ENCODE peak calls at places on chromosomes 6 and 20, in six cellular contexts. J is stromal cell of bone marrow, G is NCI-H1417, I is GM12865, R is lung microvascular endothelial cell, O is RCC 7860. C is an unnamed sample.

GRCh38 chr20:32444474-32445220 is 86.5 kb downstream of the ASXL1 start:
- DNase-seq in J (no peak), G (no peak), I (no peak), R (no peak), O (no peak), C (no peak)

GRCh38 chr6:155311076-155311475 is 3.2 kb downstream of the TFB1M start:
- DNase-seq in J (no peak), G (no peak), I (no peak), R (peak), O (no peak), C (no peak)

GRCh38 chr6:33885121-33886057 is 81.6 kb upstream of the MLN start:
- DNase-seq in J (peak), G (no peak), I (no peak), R (peak), O (peak), C (peak)

GRCh38 chr6:147691436-147691835 is 182.9 kb downstream of the SAMD5 start:
- DNase-seq in J (no peak), G (no peak), I (no peak), R (no peak), O (no peak), C (no peak)

GRCh38 chr20:25276533-25277050 is 28.7 kb downstream of the PYGB start:
- DNase-seq in J (no peak), G (no peak), I (no peak), R (no peak), O (no peak), C (no peak)

GRCh38 chr20:25382704-25383370 is 7.8 kb downstream of the ABHD12 start:
- DNase-seq in J (no peak), G (no peak), I (no peak), R (no peak), O (no peak), C (no peak)

GRCh38 chr20:11651138-11651537 is 266.6 kb upstream of the BTBD3 start:
- DNase-seq in J (no peak), G (no peak), I (no peak), R (no peak), O (no peak), C (no peak)

GRCh38 chr20:62567246-62568044 is 74.9 kb upstream of the SLCO4A1 start:
- DNase-seq in J (no peak), G (no peak), I (no peak), R (no peak), O (no peak), C (no peak)

GRCh38 chr6:166988674-166989201 is 10.5 kb upstream of the CEP43 start:
- DNase-seq in J (no peak), G (no peak), I (no peak), R (no peak), O (no peak), C (no peak)

GRCh38 chr6:112015725-112016124 is 38.2 kb upstream of the CCN6 start:
- DNase-seq in J (no peak), G (no peak), I (no peak), R (no peak), O (no peak), C (no peak)

GRCh38 chr20:31824554-31825313 is 5.6 kb downstream of the MYLK2 start:
- DNase-seq in J (no peak), G (no peak), I (no peak), R (no peak), O (no peak), C (no peak)

GRCh38 chr20:43699941-43700565 is 26.7 kb downstream of the GTSF1L start:
- DNase-seq in J (no peak), G (no peak), I (no peak), R (no peak), O (no peak), C (no peak)

GRCh38 chr6:123210645-123211044 is 214.6 kb downstream of the CLVS2 start:
- DNase-seq in J (no peak), G (no peak), I (no peak), R (no peak), O (no peak), C (no peak)

GRCh38 chr6:106476326-106477105 is 116.0 kb downstream of the CRYBG1 start:
- DNase-seq in J (peak), G (no peak), I (no peak), R (no peak), O (peak), C (peak)

GRCh38 chr6:108200631-108201030 is 34.8 kb downstream of the NR2E1 start:
- DNase-seq in J (peak), G (no peak), I (no peak), R (peak), O (no peak), C (no peak)

GRCh38 chr6:38287487-38287886 is 352.2 kb downstream of the BTBD9 start:
- DNase-seq in J (no peak), G (no peak), I (no peak), R (no peak), O (no peak), C (no peak)

GRCh38 chr6:168179702-168180382 is 100.8 kb upstream of the FRMD1 start:
- DNase-seq in J (no peak), G (no peak), I (no peak), R (no peak), O (no peak), C (no peak)

GRCh38 chr20:29349836-29350235 is 1907.6 kb upstream of the DEFB115 start:
- DNase-seq in J (no peak), G (no peak), I (no peak), R (no peak), O (no peak), C (no peak)

GRCh38 chr20:37516697-37517370 is 4.2 kb upstream of the NNAT start:
- DNase-seq in J (no peak), G (peak), I (no peak), R (no peak), O (no peak), C (no peak)

GRCh38 chr20:25084616-25085187 is 2.8 kb upstream of the VSX1 start:
- DNase-seq in J (no peak), G (no peak), I (no peak), R (no peak), O (no peak), C (no peak)

GRCh38 chr6:131744888-131745287 is 34.1 kb upstream of the CTAGE9 start:
- DNase-seq in J (no peak), G (no peak), I (no peak), R (peak), O (no peak), C (no peak)

GRCh38 chr6:132053523-132053922 is 102.4 kb upstream of the CCN2 start:
- DNase-seq in J (peak), G (no peak), I (no peak), R (no peak), O (no peak), C (peak)

GRCh38 chr6:114080891-114081510 is 110.1 kb upstream of the HDAC2 start:
- DNase-seq in J (no peak), G (no peak), I (no peak), R (no peak), O (no peak), C (peak)

GRCh38 chr6:31901415-31901952 is 402 bp downstream of the ZBTB12 start:
- DNase-seq in J (peak), G (peak), I (peak), R (peak), O (no peak), C (peak)

GRCh38 chr20:63966944-63967322 is 2.8 kb downstream of the ZNF512B start:
- DNase-seq in J (no peak), G (no peak), I (no peak), R (no peak), O (no peak), C (no peak)

GRCh38 chr6:2952557-2953095 is 18.7 kb downstream of the SERPINB6 start:
- DNase-seq in J (peak), G (peak), I (peak), R (peak), O (peak), C (peak)

GRCh38 chr20:46849751-46850150 is 44.9 kb upstream of the EYA2 start:
- DNase-seq in J (no peak), G (no peak), I (no peak), R (no peak), O (no peak), C (no peak)

GRCh38 chr6:130969807-130970491 is 93.1 kb downstream of the EPB41L2 start:
- DNase-seq in J (peak), G (no peak), I (no peak), R (peak), O (no peak), C (peak)

GRCh38 chr6:130190701-130191375 is 31.9 kb downstream of the SAMD3 start:
- DNase-seq in J (no peak), G (no peak), I (no peak), R (no peak), O (no peak), C (no peak)

GRCh38 chr6:88238065-88238464 is 71.9 kb upstream of the CNR1 start:
- DNase-seq in J (no peak), G (peak), I (peak), R (peak), O (no peak), C (peak)

C was measured in GM23248.